ENCODE peak calls at places on chromosomes 11 and 22, in four cellular contexts. One of them, this sample, is unnamed.

GRCh38 chr11:33135216-33135615 is 26.1 kb downstream of the CSTF3 start:
- DNase-seq in HepG2: no peak
- DNase-seq in K562: no peak
- DNase-seq in GM12878: no peak
- DNase-seq in this sample: no peak

GRCh38 chr11:107275632-107276031 is 182.0 kb downstream of the CWF19L2 start:
- DNase-seq in HepG2: no peak
- DNase-seq in K562: no peak
- DNase-seq in GM12878: no peak
- DNase-seq in this sample: no peak

GRCh38 chr11:92711913-92712312 is 257.5 kb upstream of the MTNR1B start:
- DNase-seq in HepG2: no peak
- DNase-seq in K562: no peak
- DNase-seq in GM12878: no peak
- DNase-seq in this sample: no peak

GRCh38 chr22:38081941-38082828 is 1.8 kb downstream of the SLC16A8 start:
- DNase-seq in HepG2: no peak
- DNase-seq in K562: no peak
- DNase-seq in GM12878: no peak
- DNase-seq in this sample: no peak

GRCh38 chr11:119723243-119723951 is 5.6 kb downstream of the NECTIN1 start:
- DNase-seq in HepG2: no peak
- DNase-seq in K562: no peak
- DNase-seq in GM12878: no peak
- DNase-seq in this sample: no peak

GRCh38 chr22:21026783-21027692 is 5.3 kb downstream of the SLC7A4 start:
- DNase-seq in HepG2: no peak
- DNase-seq in K562: no peak
- DNase-seq in GM12878: no peak
- DNase-seq in this sample: no peak

GRCh38 chr11:65298655-65299179 is 15.9 kb upstream of the CDC42EP2 start:
- DNase-seq in HepG2: no peak
- DNase-seq in K562: no peak
- DNase-seq in GM12878: no peak
- DNase-seq in this sample: no peak

GRCh38 chr11:17343907-17344306 is 7.7 kb upstream of the NCR3LG1 start:
- DNase-seq in HepG2: no peak
- DNase-seq in K562: no peak
- DNase-seq in GM12878: no peak
- DNase-seq in this sample: no peak

GRCh38 chr11:122795281-122795680 is 43.0 kb upstream of the CRTAM start:
- DNase-seq in HepG2: no peak
- DNase-seq in K562: no peak
- DNase-seq in GM12878: no peak
- DNase-seq in this sample: no peak

GRCh38 chr11:9203715-9204311 is 61.3 kb downstream of the DENND5A start:
- DNase-seq in HepG2: peak
- DNase-seq in K562: no peak
- DNase-seq in GM12878: no peak
- DNase-seq in this sample: no peak

GRCh38 chr11:84628871-84629625 is 998.1 kb downstream of the DLG2 start:
- DNase-seq in HepG2: no peak
- DNase-seq in K562: no peak
- DNase-seq in GM12878: no peak
- DNase-seq in this sample: no peak

GRCh38 chr11:1754376-1755150 is 4.2 kb upstream of the IFITM10 start:
- DNase-seq in HepG2: no peak
- DNase-seq in K562: no peak
- DNase-seq in GM12878: no peak
- DNase-seq in this sample: no peak

GRCh38 chr11:128467610-128468041 is 119.7 kb downstream of the ETS1 start:
- DNase-seq in HepG2: peak
- DNase-seq in K562: no peak
- DNase-seq in GM12878: no peak
- DNase-seq in this sample: peak

GRCh38 chr11:64926689-64927088 is 2.2 kb downstream of the PPP2R5B start:
- DNase-seq in HepG2: no peak
- DNase-seq in K562: no peak
- DNase-seq in GM12878: no peak
- DNase-seq in this sample: no peak

GRCh38 chr11:76799061-76799804 is 16.1 kb downstream of the TSKU start:
- DNase-seq in HepG2: peak
- DNase-seq in K562: peak
- DNase-seq in GM12878: no peak
- DNase-seq in this sample: no peak

GRCh38 chr11:2257023-2257700 is 13.2 kb downstream of the ASCL2 start:
- DNase-seq in HepG2: no peak
- DNase-seq in K562: no peak
- DNase-seq in GM12878: no peak
- DNase-seq in this sample: no peak

GRCh38 chr11:112394304-112394703 is 133.6 kb upstream of the PLET1 start:
- DNase-seq in HepG2: no peak
- DNase-seq in K562: no peak
- DNase-seq in GM12878: no peak
- DNase-seq in this sample: no peak

GRCh38 chr11:47948137-47948536 is 32.2 kb upstream of the PTPRJ start:
- DNase-seq in HepG2: no peak
- DNase-seq in K562: peak
- DNase-seq in GM12878: no peak
- DNase-seq in this sample: no peak

GRCh38 chr11:46674463-46675287 is 25.7 kb downstream of the ARHGAP1 start:
- DNase-seq in HepG2: peak
- DNase-seq in K562: peak
- DNase-seq in GM12878: no peak
- DNase-seq in this sample: peak

GRCh38 chr11:14934641-14935351 is 37.4 kb downstream of the CALCA start:
- DNase-seq in HepG2: no peak
- DNase-seq in K562: no peak
- DNase-seq in GM12878: no peak
- DNase-seq in this sample: no peak

GRCh38 chr11:126719740-126720139 is 280.8 kb downstream of the KIRREL3 start:
- DNase-seq in HepG2: no peak
- DNase-seq in K562: no peak
- DNase-seq in GM12878: no peak
- DNase-seq in this sample: no peak

GRCh38 chr11:61952882-61953281 is 2.7 kb downstream of the BEST1 start:
- DNase-seq in HepG2: no peak
- DNase-seq in K562: no peak
- DNase-seq in GM12878: no peak
- DNase-seq in this sample: no peak

GRCh38 chr22:17013396-17014100 is 5.5 kb upstream of the GAB4 start:
- DNase-seq in HepG2: no peak
- DNase-seq in K562: no peak
- DNase-seq in GM12878: no peak
- DNase-seq in this sample: no peak

GRCh38 chr11:100851584-100852152 is 164.6 kb downstream of the ARHGAP42 start:
- DNase-seq in HepG2: no peak
- DNase-seq in K562: no peak
- DNase-seq in GM12878: no peak
- DNase-seq in this sample: no peak

GRCh38 chr11:296976-297665 is 2.2 kb downstream of the IFITM5 start:
- DNase-seq in HepG2: no peak
- DNase-seq in K562: no peak
- DNase-seq in GM12878: no peak
- DNase-seq in this sample: no peak

GRCh38 chr22:21632237-21632895 is at the start of gene CCDC116:
- DNase-seq in HepG2: peak
- DNase-seq in K562: peak
- DNase-seq in GM12878: no peak
- DNase-seq in this sample: no peak

GRCh38 chr11:9550209-9550628 is 23.3 kb upstream of the WEE1 start:
- DNase-seq in HepG2: no peak
- DNase-seq in K562: no peak
- DNase-seq in GM12878: no peak
- DNase-seq in this sample: peak

GRCh38 chr11:102287963-102288744 is 29.1 kb upstream of the BIRC3 start:
- DNase-seq in HepG2: peak
- DNase-seq in K562: peak
- DNase-seq in GM12878: peak
- DNase-seq in this sample: no peak

GRCh38 chr22:49052023-49052538 is 775.6 kb downstream of the BRD1 start:
- DNase-seq in HepG2: no peak
- DNase-seq in K562: peak
- DNase-seq in GM12878: no peak
- DNase-seq in this sample: no peak

GRCh38 chr22:39446239-39446721 is 10.5 kb upstream of the MGAT3 start:
- DNase-seq in HepG2: no peak
- DNase-seq in K562: peak
- DNase-seq in GM12878: peak
- DNase-seq in this sample: peak

GRCh38 chr11:71097506-71098240 is 154.7 kb downstream of the SHANK2 start:
- DNase-seq in HepG2: no peak
- DNase-seq in K562: no peak
- DNase-seq in GM12878: no peak
- DNase-seq in this sample: no peak

GRCh38 chr11:44275961-44276550 is 33.9 kb downstream of the ALX4 start:
- DNase-seq in HepG2: no peak
- DNase-seq in K562: no peak
- DNase-seq in GM12878: no peak
- DNase-seq in this sample: no peak

GRCh38 chr11:64077607-64078006 is 41.9 kb downstream of the FLRT1 start:
- DNase-seq in HepG2: no peak
- DNase-seq in K562: no peak
- DNase-seq in GM12878: no peak
- DNase-seq in this sample: no peak

GRCh38 chr22:21755855-21756284 is 20.3 kb upstream of the YPEL1 start:
- DNase-seq in HepG2: peak
- DNase-seq in K562: peak
- DNase-seq in GM12878: peak
- DNase-seq in this sample: no peak

GRCh38 chr22:29992341-29993275 is 87.7 kb upstream of the HORMAD2 start:
- DNase-seq in HepG2: peak
- DNase-seq in K562: no peak
- DNase-seq in GM12878: no peak
- DNase-seq in this sample: no peak
- TF ChIP-seq TAF1 in HepG2: no peak
- TF ChIP-seq TAF1 in K562: no peak
- TF ChIP-seq TAF1 in GM12878: no peak
- TF ChIP-seq TAF1 in this sample: no peak

DNA sequence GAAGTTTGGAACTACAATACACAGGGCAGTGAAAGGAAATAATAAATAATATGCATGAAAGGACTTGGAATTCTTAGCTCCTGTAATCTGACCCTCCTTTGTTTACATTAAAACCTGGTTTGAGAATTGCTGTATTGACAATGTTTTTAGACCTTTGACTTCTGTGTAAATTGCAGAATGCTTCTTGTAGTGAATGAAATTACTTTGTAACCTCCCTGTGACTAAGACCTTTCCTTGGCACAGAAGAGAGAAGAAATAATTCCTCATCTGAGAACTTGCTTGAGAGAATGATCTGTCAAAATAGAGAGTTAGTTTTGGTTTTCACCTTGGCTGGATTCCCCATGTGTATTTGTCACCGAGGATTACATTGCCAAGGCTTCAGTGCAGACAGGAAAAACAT is 640.0 kb upstream of the ANO5 start:
- DNase-seq in HepG2: no peak
- DNase-seq in K562: no peak
- DNase-seq in GM12878: no peak
- DNase-seq in this sample: no peak
- H3K4me2 ChIP-seq in HepG2: no peak
- H3K4me2 ChIP-seq in K562: no peak
- H3K4me2 ChIP-seq in GM12878: no peak
- H3K4me2 ChIP-seq in this sample: no peak

DNA sequence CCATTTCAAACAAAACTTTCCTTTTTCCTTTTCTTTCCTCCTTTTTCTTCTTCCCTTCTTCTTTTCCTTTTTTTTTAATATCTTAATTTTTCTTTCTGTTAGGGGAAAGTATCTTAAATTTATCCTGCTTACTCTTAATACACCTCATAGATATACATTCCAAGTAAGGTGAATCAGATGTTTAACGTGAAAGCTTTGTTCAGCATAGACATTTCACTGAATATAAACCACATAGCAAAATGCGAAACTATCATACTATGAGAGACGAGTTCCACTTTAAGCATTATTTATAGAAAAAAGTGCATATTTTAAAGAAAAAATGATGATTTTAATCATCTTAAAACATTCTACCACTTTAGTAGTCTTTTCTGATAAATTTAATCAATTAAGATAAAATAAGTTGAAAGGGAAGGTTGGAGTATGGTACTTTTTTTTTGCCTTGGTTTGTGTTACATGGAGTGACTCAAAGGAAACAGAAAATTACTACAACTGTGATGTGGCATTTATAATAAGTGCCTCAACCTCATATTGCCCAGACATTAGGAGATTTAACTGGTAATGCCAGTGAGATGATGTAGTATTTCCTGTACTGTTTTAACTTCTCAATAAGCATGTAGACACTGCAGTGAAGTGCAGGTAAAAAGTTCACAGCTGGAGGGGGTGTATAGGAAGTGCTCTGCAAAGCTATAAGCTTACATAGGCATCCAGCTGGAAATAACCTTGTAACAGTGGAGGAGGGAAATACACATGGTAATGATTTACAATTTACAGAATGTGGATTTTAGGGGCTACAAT is 138.0 kb upstream of the MTMR2 start:
- DNase-seq in HepG2: peak
- DNase-seq in K562: no peak
- DNase-seq in GM12878: no peak
- DNase-seq in this sample: no peak
- TF ChIP-seq TAF1 in HepG2: no peak
- TF ChIP-seq TAF1 in K562: no peak
- TF ChIP-seq TAF1 in GM12878: no peak
- TF ChIP-seq TAF1 in this sample: no peak

DNA sequence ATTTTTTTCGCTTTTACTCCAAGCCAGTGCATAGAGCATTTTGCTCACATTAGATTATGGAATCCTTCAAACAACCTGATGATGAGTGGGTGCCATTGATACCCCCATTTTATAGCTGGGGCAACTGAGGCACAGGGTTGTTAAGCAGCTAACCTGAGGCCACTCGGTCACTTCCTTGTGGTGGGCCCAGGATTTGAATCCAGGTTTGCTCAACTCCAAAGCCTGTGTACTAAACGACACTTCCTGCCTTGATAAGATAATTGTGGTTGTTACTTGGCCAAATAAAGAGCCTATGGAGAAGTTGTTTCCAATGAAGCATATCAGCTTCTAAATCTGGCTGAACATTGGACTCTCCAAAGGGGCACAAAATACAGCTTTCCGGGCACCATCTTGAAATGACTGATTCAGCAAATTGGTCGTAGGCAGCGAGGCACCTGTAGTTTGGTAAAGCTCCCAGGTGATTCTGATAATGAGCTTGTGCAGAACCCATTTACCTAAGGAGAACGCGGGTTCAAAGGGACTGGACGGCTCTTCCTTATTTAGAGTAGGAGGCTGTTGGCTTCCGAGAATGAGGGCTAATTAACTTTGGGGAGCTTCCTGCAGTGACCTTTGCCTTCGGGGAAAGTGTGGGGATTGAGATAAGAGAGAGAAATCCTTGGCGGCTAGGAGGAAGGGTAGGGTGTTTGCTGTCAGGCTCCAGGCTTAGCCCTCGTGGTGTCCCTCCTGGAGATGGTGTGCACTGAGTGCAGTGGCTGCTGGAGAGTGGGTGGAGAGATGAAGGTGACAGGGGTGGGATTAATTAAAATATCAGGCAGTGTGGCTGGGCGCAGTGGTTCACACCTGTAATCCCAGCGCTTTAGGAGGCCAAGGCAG is 17.5 kb upstream of the EHF start:
- DNase-seq in HepG2: no peak
- DNase-seq in K562: peak
- DNase-seq in GM12878: no peak
- DNase-seq in this sample: no peak
- H3K4me2 ChIP-seq in HepG2: no peak
- H3K4me2 ChIP-seq in K562: peak
- H3K4me2 ChIP-seq in GM12878: no peak
- H3K4me2 ChIP-seq in this sample: no peak

GRCh38 chr11:30876656-30877371 is 290.7 kb upstream of the MPPED2 start:
- DNase-seq in HepG2: no peak
- DNase-seq in K562: no peak
- DNase-seq in GM12878: no peak
- DNase-seq in this sample: no peak
- TF ChIP-seq TAF1 in HepG2: no peak
- TF ChIP-seq TAF1 in K562: no peak
- TF ChIP-seq TAF1 in GM12878: no peak
- TF ChIP-seq TAF1 in this sample: no peak